ENCODE peak calls at places on chromosomes 3 and 15, in four cellular contexts. One of them, this sample, is unnamed.

GRCh38 chr3:178350763-178351162 is 185.5 kb upstream of the KCNMB2 start:
- DNase-seq in aorta: no peak
- DNase-seq in upper lobe of right lung: no peak
- DNase-seq in CD8-positive, alpha-beta T cell: no peak
- DNase-seq in this sample: no peak

GRCh38 chr15:89038146-89038545 is 50.1 kb upstream of the ABHD2 start:
- DNase-seq in aorta: peak; percentile 36
- DNase-seq in upper lobe of right lung: peak; percentile 44
- DNase-seq in CD8-positive, alpha-beta T cell: no peak
- DNase-seq in this sample: no peak

GRCh38 chr3:158532099-158532734 is 38.8 kb upstream of the MLF1 start:
- DNase-seq in CD8-positive, alpha-beta T cell: no peak
- DNase-seq in upper lobe of right lung: no peak
- DNase-seq in aorta: no peak
- DNase-seq in this sample: no peak

GRCh38 chr15:59232476-59232875 is 25.8 kb downstream of the LDHAL6B start:
- DNase-seq in CD8-positive, alpha-beta T cell: no peak
- DNase-seq in aorta: no peak
- DNase-seq in upper lobe of right lung: no peak
- DNase-seq in this sample: no peak

GRCh38 chr3:150348500-150348899 is 59.6 kb upstream of the TSC22D2 start:
- DNase-seq in upper lobe of right lung: no peak
- DNase-seq in CD8-positive, alpha-beta T cell: no peak
- DNase-seq in aorta: no peak
- DNase-seq in this sample: no peak

GRCh38 chr3:71101581-71101980 is 481.9 kb downstream of the FOXP1 start:
- DNase-seq in aorta: no peak
- DNase-seq in CD8-positive, alpha-beta T cell: no peak
- DNase-seq in upper lobe of right lung: no peak
- DNase-seq in this sample: no peak

GRCh38 chr3:70736009-70736408 is 423.6 kb upstream of the MDFIC2 start:
- DNase-seq in aorta: no peak
- DNase-seq in CD8-positive, alpha-beta T cell: no peak
- DNase-seq in upper lobe of right lung: no peak
- DNase-seq in this sample: no peak

GRCh38 chr3:61730577-61731231 is 169.3 kb downstream of the PTPRG start:
- DNase-seq in aorta: no peak
- DNase-seq in upper lobe of right lung: no peak
- DNase-seq in CD8-positive, alpha-beta T cell: no peak
- DNase-seq in this sample: no peak

GRCh38 chr3:55406666-55407425 is 80.3 kb downstream of the WNT5A start:
- DNase-seq in CD8-positive, alpha-beta T cell: no peak
- DNase-seq in aorta: no peak
- DNase-seq in upper lobe of right lung: no peak
- DNase-seq in this sample: no peak

GRCh38 chr15:72312605-72313447 is 7.1 kb downstream of the CELF6 start:
- DNase-seq in aorta: peak; percentile 82
- DNase-seq in CD8-positive, alpha-beta T cell: peak; percentile 60
- DNase-seq in upper lobe of right lung: peak; percentile 77
- DNase-seq in this sample: peak; percentile 32

GRCh38 chr3:87354399-87354798 is 78.0 kb upstream of the POU1F1 start:
- DNase-seq in upper lobe of right lung: no peak
- DNase-seq in CD8-positive, alpha-beta T cell: no peak
- DNase-seq in aorta: no peak
- DNase-seq in this sample: no peak

GRCh38 chr3:116614795-116615362 is 94.7 kb upstream of the TUSC7 start:
- DNase-seq in CD8-positive, alpha-beta T cell: no peak
- DNase-seq in aorta: no peak
- DNase-seq in upper lobe of right lung: no peak
- DNase-seq in this sample: no peak

GRCh38 chr3:158771018-158771350 is 30.9 kb upstream of the MFSD1 start:
- DNase-seq in CD8-positive, alpha-beta T cell: no peak
- DNase-seq in aorta: no peak
- DNase-seq in upper lobe of right lung: no peak
- DNase-seq in this sample: no peak

GRCh38 chr3:193736616-193737015 is 143.6 kb downstream of the OPA1 start:
- DNase-seq in upper lobe of right lung: no peak
- DNase-seq in aorta: no peak
- DNase-seq in CD8-positive, alpha-beta T cell: no peak
- DNase-seq in this sample: no peak

GRCh38 chr15:67043939-67044771 is 21.2 kb upstream of the SMAD3 start:
- DNase-seq in upper lobe of right lung: no peak
- DNase-seq in aorta: peak; percentile 88
- DNase-seq in CD8-positive, alpha-beta T cell: no peak
- DNase-seq in this sample: no peak

GRCh38 chr15:55574096-55574495 is 14.0 kb downstream of the PYGO1 start:
- DNase-seq in CD8-positive, alpha-beta T cell: no peak
- DNase-seq in upper lobe of right lung: no peak
- DNase-seq in aorta: no peak
- DNase-seq in this sample: no peak

GRCh38 chr3:118059096-118059495 is 975.5 kb downstream of the IGSF11 start:
- DNase-seq in CD8-positive, alpha-beta T cell: no peak
- DNase-seq in upper lobe of right lung: no peak
- DNase-seq in aorta: no peak
- DNase-seq in this sample: no peak

GRCh38 chr3:62873672-62874397 is 1.4 kb downstream of the CADPS start:
- DNase-seq in upper lobe of right lung: no peak
- DNase-seq in aorta: no peak
- DNase-seq in CD8-positive, alpha-beta T cell: no peak
- DNase-seq in this sample: no peak

GRCh38 chr3:30680789-30681188 is 74.4 kb downstream of the TGFBR2 start:
- DNase-seq in CD8-positive, alpha-beta T cell: peak; percentile 46
- DNase-seq in upper lobe of right lung: no peak
- DNase-seq in aorta: no peak
- DNase-seq in this sample: no peak

DNA sequence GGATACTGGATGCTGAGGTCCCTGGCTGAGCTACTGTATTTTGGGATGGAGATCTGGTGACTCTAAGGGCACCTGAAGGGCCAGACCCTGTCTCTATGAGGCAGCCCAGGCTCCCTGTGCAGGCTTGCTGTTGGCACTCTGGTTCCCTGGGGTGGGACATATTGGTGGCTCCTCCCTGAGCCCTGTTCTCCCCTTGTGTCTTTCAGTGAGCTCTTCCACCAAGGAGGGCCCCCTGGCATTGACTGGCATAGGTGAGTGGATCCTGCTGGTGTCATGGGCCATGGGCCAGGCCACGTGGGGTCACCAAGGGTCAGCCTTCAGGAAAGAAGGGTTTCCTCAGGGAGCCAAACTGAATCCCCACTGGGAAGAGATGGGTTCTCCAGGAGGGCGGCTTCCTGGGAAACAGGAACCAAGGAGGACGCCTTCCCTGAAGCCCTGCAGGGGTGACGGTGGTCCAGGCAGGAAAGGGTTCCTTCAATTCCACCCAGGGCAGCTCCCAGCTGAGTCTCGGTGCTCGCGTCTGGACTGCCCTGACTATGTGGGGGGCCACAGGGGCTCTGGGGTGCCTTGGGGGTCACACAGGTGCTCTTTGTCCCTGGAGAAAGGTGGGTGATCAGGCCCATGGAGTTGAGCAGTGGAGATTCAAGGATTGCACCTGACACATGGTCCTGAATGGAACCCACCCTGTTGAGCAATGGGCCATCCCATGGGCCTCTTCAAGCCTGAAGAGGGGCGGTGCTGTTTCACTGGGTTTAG is 220.4 kb downstream of the SNRPN start:
- DNase-seq in upper lobe of right lung: peak; percentile 51
- DNase-seq in aorta: peak; percentile 57
- DNase-seq in CD8-positive, alpha-beta T cell: peak; percentile 3
- DNase-seq in this sample: no peak
- H3K9me3 ChIP-seq in upper lobe of right lung: peaks cover 26% of the 10 kb centered on the region
- H3K9me3 ChIP-seq in aorta: peaks cover 8% of the 10 kb centered on the region
- H3K9me3 ChIP-seq in CD8-positive, alpha-beta T cell: no peaks in the 10 kb centered on the region
- H3K9me3 ChIP-seq in this sample: no peaks in the 10 kb centered on the region

DNA sequence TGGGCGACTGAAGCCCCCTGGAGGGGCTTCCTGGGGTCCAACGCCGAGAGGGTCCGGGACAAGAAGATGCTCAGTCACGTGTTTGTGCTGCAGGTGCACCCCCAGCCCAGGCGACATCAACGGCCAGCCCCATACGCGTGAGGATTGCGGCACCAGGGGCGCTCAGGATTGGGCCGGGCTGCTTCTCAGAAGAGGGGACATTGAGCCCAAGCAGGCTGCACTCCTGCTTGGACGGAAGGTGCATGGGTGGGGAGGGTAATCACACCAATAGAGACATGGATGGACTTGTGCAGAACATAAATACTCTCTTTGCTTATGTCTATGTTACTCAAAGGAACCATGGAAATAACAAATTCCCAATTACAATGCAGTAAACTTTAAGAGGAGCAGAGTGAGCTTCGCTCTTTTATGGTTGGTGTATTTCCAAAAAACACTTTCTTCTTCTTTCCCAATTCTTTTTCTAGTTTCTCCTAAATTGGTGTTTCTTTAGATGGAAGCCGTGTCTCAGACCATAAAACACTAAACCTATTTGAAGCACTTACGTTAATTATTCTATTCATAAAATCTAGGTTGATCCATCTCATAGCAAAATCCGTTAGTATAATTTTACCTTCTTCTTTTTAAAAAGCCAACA is 182.7 kb downstream of the GOLGA6L6 start:
- DNase-seq in CD8-positive, alpha-beta T cell: no peak
- DNase-seq in upper lobe of right lung: no peak
- DNase-seq in aorta: no peak
- DNase-seq in this sample: no peak
- H3K9me3 ChIP-seq in CD8-positive, alpha-beta T cell: no peaks in the 10 kb centered on the region
- H3K9me3 ChIP-seq in upper lobe of right lung: no peaks in the 10 kb centered on the region
- H3K9me3 ChIP-seq in aorta: peaks cover 5% of the 10 kb centered on the region
- H3K9me3 ChIP-seq in this sample: no peaks in the 10 kb centered on the region

GRCh38 chr15:23518104-23518503 is 47.4 kb upstream of the MKRN3 start:
- DNase-seq in upper lobe of right lung: no peak
- DNase-seq in aorta: no peak
- DNase-seq in CD8-positive, alpha-beta T cell: no peak
- DNase-seq in this sample: no peak
- H3K9me3 ChIP-seq in upper lobe of right lung: no peaks in the 10 kb centered on the region
- H3K9me3 ChIP-seq in aorta: no peaks in the 10 kb centered on the region
- H3K9me3 ChIP-seq in CD8-positive, alpha-beta T cell: no peaks in the 10 kb centered on the region
- H3K9me3 ChIP-seq in this sample: no peaks in the 10 kb centered on the region

DNA sequence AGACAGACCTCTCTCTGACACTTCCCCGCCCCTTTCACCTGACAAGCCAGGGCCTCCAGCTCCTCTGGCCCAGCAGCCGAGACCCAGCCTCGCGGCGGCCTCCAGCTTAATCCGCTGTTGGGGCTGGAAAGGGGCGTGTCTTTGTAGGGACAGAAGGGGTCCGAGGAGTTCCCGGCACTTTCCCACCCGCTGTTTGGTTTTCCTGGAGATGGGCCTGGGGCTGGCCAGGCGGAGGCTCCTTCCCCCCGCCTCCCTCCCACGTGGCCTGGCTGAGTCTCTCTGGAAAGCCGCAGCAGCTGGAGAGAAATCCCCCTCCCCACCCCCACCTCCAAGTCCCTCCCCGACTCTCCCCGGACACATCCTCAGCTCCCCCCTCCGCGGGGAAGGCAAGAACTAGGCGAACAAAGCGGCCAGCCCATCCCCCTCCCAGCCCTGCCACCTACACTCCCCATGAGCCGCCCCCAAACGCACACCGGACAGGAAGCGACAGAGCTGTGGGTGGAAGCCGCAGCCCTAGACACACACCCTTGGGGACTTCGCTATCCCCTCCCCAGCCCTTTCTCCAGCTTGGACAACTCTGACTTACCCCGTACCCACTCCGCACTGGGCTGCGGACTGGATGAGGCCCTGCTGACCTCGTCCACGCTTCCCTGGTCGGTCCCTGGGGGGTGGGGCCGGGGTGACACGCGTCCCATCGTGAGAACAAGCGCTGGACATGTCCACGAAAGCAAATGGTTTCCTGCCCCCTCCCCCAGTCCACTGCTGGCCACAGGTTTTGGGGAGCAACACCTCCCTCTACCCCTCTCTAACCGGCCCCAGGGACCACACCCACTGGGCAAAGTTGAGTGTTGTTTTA is 1.2 kb downstream of the IGDCC4 start:
- DNase-seq in aorta: peak; percentile 81
- DNase-seq in CD8-positive, alpha-beta T cell: peak; percentile 30
- DNase-seq in upper lobe of right lung: no peak
- DNase-seq in this sample: no peak
- H3K9me3 ChIP-seq in aorta: no peaks in the 10 kb centered on the region
- H3K9me3 ChIP-seq in CD8-positive, alpha-beta T cell: no peaks in the 10 kb centered on the region
- H3K9me3 ChIP-seq in upper lobe of right lung: no peaks in the 10 kb centered on the region
- H3K9me3 ChIP-seq in this sample: no peaks in the 10 kb centered on the region

DNA sequence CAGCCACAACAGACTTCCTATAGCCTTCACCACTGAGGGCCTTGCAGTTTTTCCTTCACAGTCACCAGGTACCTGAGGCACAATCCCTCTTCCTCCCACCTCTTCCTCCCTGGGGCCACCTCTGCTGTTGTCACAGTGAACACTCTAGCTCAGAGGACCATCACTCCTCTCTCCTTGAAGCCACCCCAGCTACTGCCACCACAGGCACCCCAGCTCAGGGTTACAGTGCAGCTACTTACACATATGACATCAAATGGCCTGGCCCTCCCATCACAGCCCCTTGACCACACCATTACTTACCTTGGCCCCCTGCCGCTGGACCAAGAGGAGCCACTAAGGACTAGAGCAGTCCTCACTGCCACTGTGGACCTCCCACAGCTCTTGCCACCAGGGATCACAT is 213.5 kb upstream of the CRBN start:
- DNase-seq in aorta: no peak
- DNase-seq in CD8-positive, alpha-beta T cell: no peak
- DNase-seq in upper lobe of right lung: no peak
- DNase-seq in this sample: no peak
- H3K9me3 ChIP-seq in aorta: no peaks in the 10 kb centered on the region
- H3K9me3 ChIP-seq in CD8-positive, alpha-beta T cell: no peaks in the 10 kb centered on the region
- H3K9me3 ChIP-seq in upper lobe of right lung: no peaks in the 10 kb centered on the region
- H3K9me3 ChIP-seq in this sample: no peaks in the 10 kb centered on the region

GRCh38 chr3:128851601-128852000 is 27.8 kb upstream of the ACAD9 start:
- DNase-seq in aorta: no peak
- DNase-seq in upper lobe of right lung: no peak
- DNase-seq in CD8-positive, alpha-beta T cell: no peak
- DNase-seq in this sample: no peak

GRCh38 chr3:128858167-128858566 is 21.3 kb upstream of the ACAD9 start:
- DNase-seq in CD8-positive, alpha-beta T cell: no peak
- DNase-seq in upper lobe of right lung: no peak
- DNase-seq in aorta: no peak
- DNase-seq in this sample: no peak

GRCh38 chr3:128853826-128854225 is 25.6 kb upstream of the ACAD9 start:
- DNase-seq in aorta: no peak
- DNase-seq in CD8-positive, alpha-beta T cell: no peak
- DNase-seq in upper lobe of right lung: no peak
- DNase-seq in this sample: no peak

GRCh38 chr3:128854382-128854939 is 25.0 kb upstream of the ACAD9 start:
- DNase-seq in CD8-positive, alpha-beta T cell: no peak
- DNase-seq in upper lobe of right lung: no peak
- DNase-seq in aorta: no peak
- DNase-seq in this sample: no peak

GRCh38 chr3:128855574-128855973 is 23.8 kb upstream of the ACAD9 start:
- DNase-seq in aorta: no peak
- DNase-seq in CD8-positive, alpha-beta T cell: no peak
- DNase-seq in upper lobe of right lung: no peak
- DNase-seq in this sample: no peak
- H3K9me3 ChIP-seq in aorta: peaks cover 9% of the 10 kb centered on the region
- H3K9me3 ChIP-seq in CD8-positive, alpha-beta T cell: peaks cover 19% of the 10 kb centered on the region
- H3K9me3 ChIP-seq in upper lobe of right lung: peaks cover 15% of the 10 kb centered on the region
- H3K9me3 ChIP-seq in this sample: peaks cover 3% of the 10 kb centered on the region

This sample was measured in T-helper 17 cell.